ENCODE peak calls at places on chromosomes 2 and 18, in ten cellular contexts. N is T-helper 2 cell, Y is cerebellar cortex, A is ELR, K is fibroblast of the aortic adventitia, C is sigmoid colon, B is astrocyte of the cerebellum, D is left ventricle myocardium superior, O is GDM1, F is occipital lobe. H is an unnamed sample.

GRCh38 chr2:200026312-200026711 is 70.9 kb downstream of the MAIP1 start:
- DNase-seq in A (no peak), Y (no peak), C (no peak), O (no peak), F (no peak), D (no peak), K (no peak), B (no peak), N (no peak), H (no peak)

GRCh38 chr2:235500110-235500760 is 6.4 kb downstream of the AGAP1 start:
- DNase-seq in Y (no peak), A (no peak), B (no peak), K (no peak), O (no peak), N (no peak), C (no peak), D (no peak), F (no peak), H (no peak)

GRCh38 chr2:70596293-70596692 is 42.7 kb upstream of the TGFA start:
- DNase-seq in Y (no peak), B (no peak), F (no peak), O (no peak), D (no peak), C (no peak), A (peak; percentile 86), K (no peak), N (no peak), H (no peak)

GRCh38 chr18:12038082-12038660 is 55.5 kb upstream of the ANKRD62 start:
- DNase-seq in D (peak; percentile 57), F (no peak), K (no peak), O (no peak), Y (no peak), A (peak; percentile 37), N (no peak), B (no peak), C (peak; percentile 76), H (no peak)

GRCh38 chr2:215698566-215698965 is 262.7 kb upstream of the FN1 start:
- DNase-seq in K (peak; percentile 100), F (no peak), O (no peak), A (peak; percentile 91), N (no peak), C (no peak), B (peak; percentile 99), D (no peak), Y (no peak), H (no peak)

GRCh38 chr18:11665587-11665986 is 23.5 kb upstream of the GNAL start:
- DNase-seq in C (no peak), D (no peak), A (no peak), B (no peak), N (no peak), Y (no peak), F (no peak), K (no peak), O (no peak), H (no peak)

GRCh38 chr2:132437852-132438649 is 21.4 kb downstream of the GPR39 start:
- DNase-seq in C (no peak), D (no peak), F (no peak), N (no peak), Y (no peak), O (no peak), K (no peak), A (peak; percentile 46), B (no peak), H (no peak)

GRCh38 chr18:3998698-3999333 is 456.3 kb downstream of the DLGAP1 start:
- DNase-seq in O (peak; percentile 19), F (no peak), Y (peak; percentile 75), D (no peak), B (peak; percentile 45), C (no peak), N (no peak), K (peak; percentile 83), A (peak; percentile 70), H (peak; percentile 7)

GRCh38 chr2:190334479-190335224 is 8.7 kb upstream of the INPP1 start:
- DNase-seq in D (no peak), B (no peak), C (no peak), A (no peak), Y (no peak), F (no peak), N (no peak), O (no peak), K (peak; percentile 60), H (no peak)

GRCh38 chr2:37767051-37767450 is 95.6 kb upstream of the CDC42EP3 start:
- DNase-seq in Y (no peak), N (no peak), D (no peak), C (no peak), O (no peak), B (no peak), F (no peak), K (peak; percentile 56), A (peak; percentile 43), H (no peak)

GRCh38 chr2:86006524-86006923 is 99.2 kb downstream of the POLR1A start:
- DNase-seq in F (no peak), A (no peak), O (no peak), B (no peak), N (no peak), K (no peak), Y (no peak), D (no peak), C (no peak), H (no peak)

GRCh38 chr2:19669605-19670004 is 232.2 kb downstream of the TTC32 start:
- DNase-seq in C (no peak), A (no peak), Y (no peak), O (no peak), F (no peak), D (no peak), N (no peak), K (no peak), B (no peak), H (no peak)